ENCODE peak calls at places on chromosomes 11 and 22, in eight cellular contexts. I is T1000; L is AG04450; K is RWPE2; D is spleen; R is ACHN; S is stimulated activated CD8-positive, alpha-beta memory T cell treated with anti-CD3 and anti-CD28 coated beads, Interleukin-4, amount 100 ng/mL, for 1 hour; T is HT1080. J is an unnamed sample.

GRCh38 chr11:117481885-117482284 is 154.2 kb downstream of the CEP164 start:
- DNase-seq in K (no peak), S (no peak), T (no peak), I (no peak), D (peak; percentile 54), R (no peak), L (no peak), J (peak; percentile 11)

GRCh38 chr22:38832005-38832978 is 11.5 kb downstream of the NPTXR start:
- DNase-seq in I (no peak), T (no peak), L (no peak), S (no peak), D (peak; percentile 63), K (peak; percentile 54), R (no peak), J (peak; percentile 65)

GRCh38 chr11:44906641-44907040 is 44.0 kb downstream of the TP53I11 start:
- DNase-seq in D (no peak), T (no peak), R (no peak), S (no peak), L (no peak), K (no peak), I (no peak), J (no peak)

GRCh38 chr11:36006556-36006955 is 62.7 kb downstream of the LDLRAD3 start:
- DNase-seq in L (no peak), R (no peak), K (no peak), T (no peak), S (no peak), I (no peak), D (no peak), J (no peak)

GRCh38 chr22:28798810-28799124 is 1.6 kb downstream of the XBP1 start:
- DNase-seq in I (no peak), K (no peak), R (no peak), S (no peak), D (no peak), T (no peak), L (no peak), J (no peak)

GRCh38 chr11:14764899-14765527 is 121.4 kb downstream of the PDE3B start:
- DNase-seq in K (no peak), S (no peak), L (no peak), D (no peak), R (no peak), I (no peak), T (peak; percentile 34), J (no peak)

GRCh38 chr11:132312616-132313210 is 942.3 kb downstream of the NTM start:
- DNase-seq in K (no peak), S (no peak), R (peak; percentile 17), D (no peak), L (no peak), T (peak; percentile 69), I (no peak), J (peak; percentile 93)

GRCh38 chr22:36386900-36387663 is 685 bp downstream of the MYH9 start:
- DNase-seq in I (no peak), S (no peak), D (peak; percentile 98), K (no peak), L (no peak), R (no peak), T (no peak), J (peak; percentile 86)

GRCh38 chr22:46688949-46689348 is 49.1 kb downstream of the CERK start:
- DNase-seq in K (no peak), S (no peak), D (no peak), I (no peak), L (no peak), T (no peak), R (no peak), J (no peak)

GRCh38 chr11:125980421-125980820 is 34.6 kb downstream of the VSIG10L2 start:
- DNase-seq in L (no peak), D (no peak), T (no peak), K (no peak), S (no peak), R (no peak), I (no peak), J (no peak)

GRCh38 chr11:44634401-44635281 is 69.2 kb downstream of the CD82 start:
- DNase-seq in T (peak; percentile 72), S (no peak), R (peak; percentile 62), D (peak; percentile 76), I (peak; percentile 28), L (peak; percentile 30), K (peak; percentile 91), J (peak; percentile 89)

GRCh38 chr11:106389096-106389495 is 311.6 kb downstream of the AASDHPPT start:
- DNase-seq in D (no peak), T (peak; percentile 73), I (no peak), R (peak; percentile 14), L (no peak), S (no peak), K (no peak), J (no peak)

GRCh38 chr11:103877221-103877620 is 159.2 kb upstream of the DDI1 start:
- DNase-seq in D (no peak), S (no peak), L (no peak), I (no peak), K (no peak), R (no peak), T (peak; percentile 37), J (no peak)